ENCODE peak calls at places on chromosomes 12 and 14, in five cellular contexts. J is posterior vena cava; O is activated CD8-positive, alpha-beta T cell treated with anti-CD3 and anti-CD28 coated beads, Interleukin-2, amount 10 ng/mL, durations not matched to agents 7 days and 5 days; Z is GM04504; R is NT2/D1. U is an unnamed sample.

GRCh38 chr14:92437309-92437708 is 76.3 kb upstream of the RIN3 start:
- DNase-seq in J (no peak), O (no peak), Z (no peak), R (no peak), U (no peak)

GRCh38 chr14:75334191-75335051 is 55.8 kb downstream of the FOS start:
- DNase-seq in J (peak; percentile 86), O (peak; percentile 73), Z (no peak), R (no peak), U (no peak)

GRCh38 chr12:4984971-4985370 is 58.7 kb upstream of the KCNA5 start:
- DNase-seq in J (no peak), O (no peak), Z (no peak), R (no peak), U (no peak)

GRCh38 chr14:30142216-30142615 is 214.6 kb upstream of the PRKD1 start:
- DNase-seq in J (no peak), O (no peak), Z (no peak), R (no peak), U (no peak)

GRCh38 chr14:72613975-72614319 is 280.0 kb downstream of the DPF3 start:
- DNase-seq in J (no peak), O (peak; percentile 5), Z (no peak), R (no peak), U (no peak)

GRCh38 chr12:50614167-50614762 is 109.5 kb downstream of the DIP2B start:
- DNase-seq in J (no peak), O (no peak), Z (no peak), R (peak; percentile 79), U (no peak)

GRCh38 chr12:31466768-31467167 is 124.2 kb downstream of the DENND5B start:
- DNase-seq in J (no peak), O (no peak), Z (no peak), R (no peak), U (no peak)

GRCh38 chr14:24095196-24096068 is 1.3 kb downstream of the PCK2 start:
- DNase-seq in J (peak; percentile 90), O (peak; percentile 72), Z (peak; percentile 45), R (no peak), U (no peak)

GRCh38 chr14:92190768-92191167 is 69.0 kb downstream of the CPSF2 start:
- DNase-seq in J (no peak), O (no peak), Z (no peak), R (no peak), U (no peak)

GRCh38 chr14:93082576-93083001 is 33.1 kb downstream of the ITPK1 start:
- DNase-seq in J (no peak), O (no peak), Z (no peak), R (no peak), U (no peak)

GRCh38 chr14:105864651-105865265 is 338.4 kb downstream of the TMEM121 start:
- DNase-seq in J (peak; percentile 81), O (no peak), Z (no peak), R (no peak), U (no peak)

GRCh38 chr12:21941522-21942376 is 523 bp upstream of the ABCC9 start:
- DNase-seq in J (peak; percentile 90), O (no peak), Z (peak; percentile 15), R (peak; percentile 68), U (no peak)

GRCh38 chr12:54463034-54463433 is 10.4 kb downstream of the GTSF1 start:
- DNase-seq in J (no peak), O (no peak), Z (peak; percentile 81), R (no peak), U (no peak)

GRCh38 chr14:96053600-96054381 is 14.6 kb downstream of the C14orf132 start:
- DNase-seq in J (peak; percentile 89), O (no peak), Z (peak; percentile 96), R (no peak), U (no peak)